ENCODE peak calls at places on chromosome 2, in seven cellular contexts. M is Daoy, V is substantia nigra, U is left lung, B is NCI-H1092, C is kidney tubule cell, I is AML-193. Z is an unnamed sample.

GRCh38 chr2:59893612-59894011 is 659.8 kb downstream of the BCL11A start:
- DNase-seq in M (no peak), V (no peak), U (no peak), B (no peak), C (no peak), I (no peak), Z (no peak)

GRCh38 chr2:149049142-149049541 is 10.6 kb downstream of the LYPD6B start:
- DNase-seq in M (peak), V (no peak), U (no peak), B (no peak), C (peak), I (no peak), Z (no peak)

GRCh38 chr2:54942373-54942772 is 107.9 kb downstream of the RTN4 start:
- DNase-seq in M (no peak), V (no peak), U (no peak), B (no peak), C (peak), I (no peak), Z (no peak)

GRCh38 chr2:125901278-125901677 is 754.7 kb upstream of the GYPC start:
- DNase-seq in M (no peak), V (no peak), U (no peak), B (no peak), C (no peak), I (no peak), Z (no peak)

GRCh38 chr2:63642941-63643340 is 54.2 kb downstream of the MDH1 start:
- DNase-seq in M (no peak), V (no peak), U (no peak), B (no peak), C (no peak), I (no peak), Z (no peak)

GRCh38 chr2:70928366-70928765 is 7.3 kb upstream of the ATP6V1B1 start:
- DNase-seq in M (no peak), V (no peak), U (no peak), B (no peak), C (no peak), I (no peak), Z (no peak)

GRCh38 chr2:30239308-30240161 is 8.2 kb downstream of the LBH start:
- DNase-seq in M (peak), V (peak), U (no peak), B (no peak), C (peak), I (peak), Z (peak)

GRCh38 chr2:27960237-27960912 is 69.8 kb downstream of the BABAM2 start:
- DNase-seq in M (peak), V (no peak), U (no peak), B (no peak), C (peak), I (no peak), Z (no peak)

GRCh38 chr2:190615555-190616200 is 33.2 kb upstream of the NAB1 start:
- DNase-seq in M (no peak), V (no peak), U (no peak), B (no peak), C (no peak), I (no peak), Z (no peak)

GRCh38 chr2:40282428-40282827 is 169.5 kb downstream of the SLC8A1 start:
- DNase-seq in M (no peak), V (no peak), U (no peak), B (no peak), C (peak), I (no peak), Z (no peak)

GRCh38 chr2:236679906-236680305 is 110.3 kb downstream of the ACKR3 start:
- DNase-seq in M (peak), V (no peak), U (no peak), B (no peak), C (no peak), I (no peak), Z (no peak)

GRCh38 chr2:154370873-154371272 is 327.6 kb upstream of the KCNJ3 start:
- DNase-seq in M (no peak), V (no peak), U (no peak), B (no peak), C (no peak), I (no peak), Z (no peak)

GRCh38 chr2:112032615-112033457 is 22.2 kb upstream of the TMEM87B start:
- DNase-seq in M (peak), V (peak), U (no peak), B (no peak), C (peak), I (no peak), Z (peak)

GRCh38 chr2:164621761-164622105 is 451 bp upstream of the GRB14 start:
- DNase-seq in M (peak), V (no peak), U (peak), B (no peak), C (peak), I (no peak), Z (no peak)

GRCh38 chr2:54483426-54483825 is 27.3 kb downstream of the SPTBN1 start:
- DNase-seq in M (peak), V (no peak), U (no peak), B (no peak), C (peak), I (no peak), Z (no peak)

GRCh38 chr2:130764035-130764820 is 8.9 kb downstream of the AMER3 start:
- DNase-seq in M (no peak), V (no peak), U (no peak), B (no peak), C (no peak), I (no peak), Z (no peak)

GRCh38 chr2:168254158-168254935 is 7.0 kb upstream of the STK39 start:
- DNase-seq in M (peak), V (no peak), U (no peak), B (no peak), C (peak), I (peak), Z (no peak)

GRCh38 chr2:240991378-240992263 is 6.8 kb upstream of the SNED1 start:
- DNase-seq in M (peak), V (no peak), U (peak), B (peak), C (peak), I (no peak), Z (peak)

GRCh38 chr2:150572194-150572766 is 84.8 kb upstream of the RND3 start:
- DNase-seq in M (no peak), V (no peak), U (no peak), B (no peak), C (no peak), I (no peak), Z (no peak)

GRCh38 chr2:161976300-161976699 is 97.7 kb downstream of the DPP4 start:
- DNase-seq in M (no peak), V (no peak), U (no peak), B (no peak), C (no peak), I (no peak), Z (no peak)

GRCh38 chr2:229634574-229635185 is 79.7 kb downstream of the DNER start:
- DNase-seq in M (no peak), V (peak), U (no peak), B (peak), C (no peak), I (no peak), Z (no peak)

GRCh38 chr2:133568172-133568571 is at the start of gene NCKAP5:
- DNase-seq in M (peak), V (peak), U (no peak), B (no peak), C (peak), I (no peak), Z (peak)

GRCh38 chr2:102245266-102246151 is 58.7 kb downstream of the IL1RL2 start:
- DNase-seq in M (no peak), V (no peak), U (peak), B (no peak), C (no peak), I (no peak), Z (no peak)

GRCh38 chr2:46871976-46872381 is 43.6 kb downstream of the MCFD2 start:
- DNase-seq in M (no peak), V (no peak), U (no peak), B (no peak), C (no peak), I (no peak), Z (no peak)

GRCh38 chr2:145352499-145352898 is 832.6 kb upstream of the ZEB2 start:
- DNase-seq in M (no peak), V (no peak), U (no peak), B (no peak), C (no peak), I (no peak), Z (no peak)

GRCh38 chr2:46012618-46013240 is 284.5 kb upstream of the EPAS1 start:
- DNase-seq in M (no peak), V (no peak), U (no peak), B (no peak), C (no peak), I (no peak), Z (no peak)

GRCh38 chr2:198639580-198639979 is 818.2 kb downstream of the SATB2 start:
- DNase-seq in M (no peak), V (no peak), U (no peak), B (no peak), C (no peak), I (no peak), Z (no peak)

GRCh38 chr2:234588054-234588430 is 91.2 kb upstream of the ARL4C start:
- DNase-seq in M (no peak), V (no peak), U (no peak), B (no peak), C (no peak), I (no peak), Z (no peak)

GRCh38 chr2:43803113-43803512 is 29.3 kb downstream of the DYNC2LI1 start:
- DNase-seq in M (no peak), V (no peak), U (no peak), B (no peak), C (no peak), I (no peak), Z (no peak)

GRCh38 chr2:177138823-177139222 is 73.8 kb upstream of the HNRNPA3 start:
- DNase-seq in M (no peak), V (no peak), U (no peak), B (no peak), C (no peak), I (no peak), Z (no peak)

GRCh38 chr2:189751080-189751658 is 11.4 kb downstream of the OSGEPL1 start:
- DNase-seq in M (peak), V (peak), U (no peak), B (no peak), C (peak), I (peak), Z (peak)

GRCh38 chr2:47043142-47043890 is 111.8 kb downstream of the STPG4 start:
- DNase-seq in M (peak), V (peak), U (no peak), B (no peak), C (peak), I (no peak), Z (peak)